ENCODE peak calls at places on chromosomes 6 and 20, in eight cellular contexts. I is activated CD4-positive, alpha-beta T cell treated with anti-CD3 and anti-CD28 coated beads for 36 hours; F is gastrocnemius medialis; A is stimulated activated naive CD8-positive, alpha-beta T cell treated with anti-CD3 and anti-CD28 coated beads, Interleukin-15, amount 100 ng/mL, for 72 hours; Z is heart right ventricle; J is left cardiac atrium; H is lower lobe of right lung; O is CD8-positive, alpha-beta T cell. Q is an unnamed sample.

GRCh38 chr6:154893927-154894326 is 101.2 kb upstream of the TIAM2 start:
- ATAC-seq in O (no peak), H (no peak), Z (no peak), J (no peak), I (no peak), A (no peak), F (no peak), Q (no peak)

GRCh38 chr6:13574571-13575376 is at the start of gene SIRT5:
- ATAC-seq in J (peak), O (peak), I (peak), A (peak), Z (peak), F (peak), H (peak), Q (peak)

GRCh38 chr20:45919951-45920794 is 8.2 kb upstream of the PLTP start:
- ATAC-seq in J (peak), Z (peak), H (no peak), F (peak), I (no peak), A (no peak), O (no peak), Q (no peak)

GRCh38 chr20:16760431-16761304 is 12.5 kb downstream of the OTOR start:
- ATAC-seq in I (no peak), O (no peak), A (no peak), Z (peak), H (peak), J (no peak), F (no peak), Q (no peak)

GRCh38 chr20:24668384-24668702 is 198.9 kb downstream of the SYNDIG1 start:
- ATAC-seq in H (no peak), J (no peak), O (no peak), F (no peak), Z (no peak), I (no peak), A (peak), Q (no peak)

GRCh38 chr20:36854343-36855240 is 21.3 kb upstream of the TLDC2 start:
- ATAC-seq in F (no peak), O (no peak), H (no peak), Z (peak), A (no peak), J (peak), I (no peak), Q (no peak)

GRCh38 chr6:46990031-46990644 is 52.0 kb downstream of the ADGRF1 start:
- ATAC-seq in Z (peak), J (peak), F (no peak), I (no peak), A (no peak), H (peak), O (no peak), Q (no peak)

GRCh38 chr20:475463-476357 is 13.4 kb upstream of the TBC1D20 start:
- ATAC-seq in F (no peak), J (peak), H (no peak), Z (no peak), I (no peak), O (no peak), A (no peak), Q (no peak)

GRCh38 chr20:2420510-2420909 is 39.8 kb downstream of the TGM6 start:
- ATAC-seq in F (no peak), H (no peak), Z (no peak), A (no peak), I (no peak), O (no peak), J (no peak), Q (no peak)